ENCODE peak calls at places on chromosomes 3 and 15, in seven cellular contexts. U is GM12864; E is bronchial epithelial cell; G is stimulated activated CD4-positive, alpha-beta T cell treated with anti-CD3 and anti-CD28 coated beads, Interleukin-2, amount 100 ng/mL, for 48 hours; S is AG04450; T is GM12891; N is neural progenitor cell. Q is an unnamed sample.
A peak's percentile ranks its signal among the peaks of the same experiment; 100 is the strongest.

GRCh38 chr3:41853495-41853894 is 108.4 kb downstream of the ULK4 start:
- DNase-seq in U (no peak), E (no peak), G (no peak), S (no peak), T (no peak), N (no peak), Q (peak; percentile 6)

GRCh38 chr15:90221251-90221900 is 12.4 kb downstream of the CIB1 start:
- DNase-seq in U (no peak), E (no peak), G (no peak), S (peak; percentile 53), T (peak; percentile 74), N (peak; percentile 76), Q (peak; percentile 86)

GRCh38 chr15:71962537-71962936 is 152.2 kb downstream of the NR2E3 start:
- DNase-seq in U (no peak), E (no peak), G (no peak), S (no peak), T (no peak), N (no peak), Q (no peak)

GRCh38 chr15:84817461-84818081 is 415 bp downstream of the ALPK3 start:
- DNase-seq in U (no peak), E (no peak), G (no peak), S (no peak), T (no peak), N (peak; percentile 72), Q (peak; percentile 98)

GRCh38 chr3:190131329-190131728 is 10.6 kb upstream of the P3H2 start:
- DNase-seq in U (no peak), E (peak; percentile 89), G (no peak), S (no peak), T (no peak), N (no peak), Q (no peak)

GRCh38 chr15:44482088-44482487 is 54.7 kb downstream of the CTDSPL2 start:
- DNase-seq in U (no peak), E (no peak), G (no peak), S (no peak), T (no peak), N (no peak), Q (peak; percentile 44)

GRCh38 chr3:52533623-52534280 is at the start of gene NT5DC2:
- DNase-seq in U (no peak), E (no peak), G (peak; percentile 47), S (no peak), T (peak; percentile 93), N (peak; percentile 92), Q (peak; percentile 76)

GRCh38 chr3:4746241-4746958 is 232.8 kb upstream of the BHLHE40 start:
- DNase-seq in U (no peak), E (no peak), G (no peak), S (no peak), T (no peak), N (no peak), Q (peak; percentile 10)

Q was measured in mesendoderm.